ENCODE peak calls at places on chromosomes 1 and 21, in six cellular contexts. W, D, S, H, Y and O are unnamed samples.

GRCh38 chr1:30036666-30037065 is 686.7 kb downstream of the MATN1 start:
- DNase-seq in W (no peak), D (no peak), S (no peak), H (no peak), Y (no peak), O (no peak)

GRCh38 chr1:19441048-19441447 is 44.3 kb downstream of the CAPZB start:
- DNase-seq in W (no peak), D (peak; percentile 87), S (no peak), H (no peak), Y (no peak), O (no peak)

GRCh38 chr1:231493421-231494185 is 34.9 kb upstream of the TSNAX start:
- DNase-seq in W (no peak), D (no peak), S (no peak), H (no peak), Y (no peak), O (no peak)

GRCh38 chr1:51930329-51930728 is 51.8 kb upstream of the NRDC start:
- DNase-seq in W (no peak), D (no peak), S (no peak), H (no peak), Y (no peak), O (no peak)

GRCh38 chr1:214314178-214314843 is 33.4 kb downstream of the SMYD2 start:
- DNase-seq in W (no peak), D (no peak), S (no peak), H (no peak), Y (no peak), O (no peak)

GRCh38 chr1:232143315-232143886 is 486.5 kb downstream of the SIPA1L2 start:
- DNase-seq in W (no peak), D (no peak), S (no peak), H (peak; percentile 44), Y (no peak), O (no peak)

GRCh38 chr1:50978852-50979781 is 9.1 kb downstream of the CDKN2C start:
- DNase-seq in W (no peak), D (no peak), S (no peak), H (peak; percentile 41), Y (no peak), O (no peak)

GRCh38 chr1:105830614-105831146 is 1225.8 kb upstream of the PRMT6 start:
- DNase-seq in W (no peak), D (no peak), S (no peak), H (no peak), Y (no peak), O (no peak)

GRCh38 chr1:81670286-81670685 is 130.4 kb upstream of the ADGRL2 start:
- DNase-seq in W (peak; percentile 35), D (peak; percentile 81), S (peak; percentile 67), H (no peak), Y (no peak), O (peak; percentile 72)

GRCh38 chr21:17051054-17051453 is 461.8 kb upstream of the CXADR start:
- DNase-seq in W (peak; percentile 19), D (no peak), S (no peak), H (no peak), Y (no peak), O (no peak)

GRCh38 chr1:204493882-204494280 is 724 bp downstream of the PIK3C2B start:
- DNase-seq in W (no peak), D (peak; percentile 84), S (no peak), H (peak; percentile 64), Y (peak; percentile 89), O (no peak)

GRCh38 chr1:162502928-162503327 is 5.3 kb downstream of the UHMK1 start:
- DNase-seq in W (no peak), D (no peak), S (no peak), H (no peak), Y (no peak), O (no peak)

GRCh38 chr1:26234644-26235384 is 814 bp downstream of the CEP85 start:
- DNase-seq in W (no peak), D (no peak), S (no peak), H (peak; percentile 85), Y (peak; percentile 18), O (no peak)

GRCh38 chr21:32599146-32599925 is 12.8 kb downstream of the CFAP298 start:
- DNase-seq in W (no peak), D (no peak), S (no peak), H (no peak), Y (no peak), O (no peak)

GRCh38 chr21:16072692-16073091 is 342.9 kb downstream of the USP25 start:
- DNase-seq in W (peak; percentile 48), D (no peak), S (peak; percentile 70), H (no peak), Y (no peak), O (no peak)

GRCh38 chr1:50846224-50846839 is 113.7 kb downstream of the FAF1 start:
- DNase-seq in W (no peak), D (no peak), S (no peak), H (no peak), Y (no peak), O (no peak)

GRCh38 chr1:58923090-58923470 is 139.2 kb upstream of the JUN start:
- DNase-seq in W (no peak), D (no peak), S (no peak), H (no peak), Y (no peak), O (no peak)

GRCh38 chr1:201663777-201664176 is 124.8 kb downstream of the NAV1 start:
- DNase-seq in W (no peak), D (no peak), S (no peak), H (no peak), Y (no peak), O (no peak)

GRCh38 chr1:12276225-12276624 is 46.4 kb downstream of the VPS13D start:
- DNase-seq in W (peak; percentile 53), D (no peak), S (peak; percentile 10), H (peak; percentile 73), Y (peak; percentile 8), O (no peak)

GRCh38 chr1:41357451-41358151 is 3.6 kb upstream of the FOXO6 start:
- DNase-seq in W (peak; percentile 13), D (peak; percentile 48), S (no peak), H (peak; percentile 72), Y (no peak), O (no peak)

GRCh38 chr1:97170296-97170695 is 448.7 kb downstream of the PTBP2 start:
- DNase-seq in W (no peak), D (no peak), S (no peak), H (no peak), Y (no peak), O (no peak)

DNA sequence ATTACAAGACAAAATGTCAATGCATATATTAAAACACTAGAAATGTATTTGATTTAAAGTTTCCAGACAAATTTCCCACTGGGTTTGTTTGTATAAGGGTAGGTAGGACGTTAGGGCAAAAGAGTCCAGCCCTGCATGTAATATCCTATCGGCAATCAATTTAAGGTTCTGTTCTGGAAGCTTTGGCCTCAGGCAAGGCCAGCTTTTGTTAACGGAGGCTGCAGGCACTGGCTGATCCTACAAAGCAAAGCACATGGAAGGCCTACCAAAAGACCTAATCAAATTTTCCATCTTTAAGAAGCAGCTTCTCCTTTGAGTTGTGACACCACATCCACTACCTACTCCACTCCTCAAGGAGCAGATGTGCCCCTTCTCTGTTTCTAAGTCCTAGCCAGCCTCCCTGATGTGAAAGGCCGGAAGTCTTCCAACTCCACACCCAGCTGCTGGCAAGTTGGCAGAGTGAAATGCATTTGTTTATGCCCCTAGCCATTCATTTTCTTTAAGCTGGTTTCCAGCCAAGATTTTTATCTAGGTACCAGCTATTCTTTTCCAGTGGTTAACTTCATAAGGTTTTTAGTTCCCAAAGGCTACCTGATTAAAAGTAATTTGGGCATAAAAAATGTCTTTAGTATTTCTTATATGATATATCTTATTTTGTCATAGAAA is 452.6 kb downstream of the PTBP2 start:
- DNase-seq in W (no peak), D (no peak), S (no peak), H (no peak), Y (no peak), O (no peak)
- TF ChIP-seq CTCF in W (no peak), D (no peak), S (no peak), H (no peak), Y (no peak), O (no peak)

GRCh38 chr1:1407101-1407956 is at the start of gene MRPL20:
- DNase-seq in W (peak; percentile 95), D (peak; percentile 96), S (peak; percentile 58), H (peak; percentile 95), Y (peak; percentile 91), O (no peak)
- TF ChIP-seq CTCF in W (peak; percentile 35), D (no peak), S (no peak), H (no peak), Y (no peak), O (no peak)

DNA sequence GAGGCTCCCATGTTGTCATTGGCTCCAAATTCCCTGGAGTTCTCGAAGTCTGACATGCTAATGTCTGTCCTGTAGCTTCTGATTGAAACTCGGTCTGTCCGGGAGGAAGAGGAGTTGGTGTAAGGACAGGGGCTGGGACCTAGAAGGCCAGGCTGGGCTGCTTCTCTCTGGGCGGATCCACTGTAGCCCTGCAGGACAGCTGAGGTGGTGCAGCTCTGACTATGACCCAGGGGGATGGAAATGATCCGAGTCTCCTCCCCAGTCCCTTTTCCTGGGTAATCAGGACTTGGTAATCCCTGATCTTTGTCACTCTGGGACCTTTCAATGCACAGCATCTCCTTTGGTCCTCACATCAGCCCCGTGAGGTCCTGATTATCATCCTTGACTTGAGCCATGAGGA is 10.0 kb upstream of the FCMR start:
- DNase-seq in W (no peak), D (no peak), S (no peak), H (no peak), Y (no peak), O (no peak)
- TF ChIP-seq CTCF in W (no peak), D (no peak), S (no peak), H (no peak), Y (no peak), O (no peak)

GRCh38 chr21:31264574-31264973 is 79.5 kb downstream of the TIAM1 start:
- DNase-seq in W (no peak), D (no peak), S (no peak), H (no peak), Y (no peak), O (no peak)
- TF ChIP-seq CTCF in W (no peak), D (no peak), S (no peak), H (peak; percentile 18), Y (no peak), O (peak; percentile 34)